ENCODE peak calls at places on chromosomes 2 and 18, in nine cellular contexts. X is Panc1, O is OCI-LY7, W is kidney epithelial cell, V is adrenal gland, A is neural progenitor cell, G is omental fat pad, I is epithelial cell of esophagus, N is body of pancreas. F is an unnamed sample.

GRCh38 chr18:48345596-48345995 is 63.6 kb downstream of the ZBTB7C start:
- DNase-seq in X (no peak), O (no peak), W (no peak), V (no peak), A (no peak), G (no peak), I (peak; percentile 48), N (no peak), F (no peak)

GRCh38 chr2:116319935-116320334 is 1494.6 kb upstream of the DDX18 start:
- DNase-seq in X (no peak), O (no peak), W (no peak), V (no peak), A (peak; percentile 60), G (no peak), I (no peak), N (no peak), F (no peak)

GRCh38 chr2:96923810-96924774 is 54.2 kb upstream of the SEMA4C start:
- DNase-seq in X (no peak), O (no peak), W (no peak), V (no peak), A (no peak), G (no peak), I (no peak), N (no peak), F (no peak)

GRCh38 chr2:218569661-218570500 is 1.2 kb downstream of the CNOT9 start:
- DNase-seq in X (no peak), O (peak; percentile 22), W (no peak), V (peak; percentile 48), A (peak; percentile 22), G (no peak), I (peak; percentile 33), N (peak; percentile 37), F (peak; percentile 2)

GRCh38 chr2:63571291-63571690 is 17.0 kb downstream of the WDPCP start:
- DNase-seq in X (no peak), O (no peak), W (no peak), V (no peak), A (no peak), G (no peak), I (no peak), N (no peak), F (peak; percentile 43)

GRCh38 chr2:233544079-233544690 is 22.4 kb downstream of the USP40 start:
- DNase-seq in X (no peak), O (no peak), W (peak; percentile 52), V (peak; percentile 48), A (no peak), G (no peak), I (no peak), N (no peak), F (no peak)

GRCh38 chr18:48002933-48003365 is 72.5 kb upstream of the SMAD2 start:
- DNase-seq in X (peak; percentile 72), O (no peak), W (peak; percentile 91), V (peak; percentile 96), A (no peak), G (no peak), I (peak; percentile 73), N (peak; percentile 81), F (peak; percentile 34)

GRCh38 chr2:150888337-150888736 is 373.3 kb downstream of the RBM43 start:
- DNase-seq in X (no peak), O (no peak), W (no peak), V (peak; percentile 31), A (no peak), G (no peak), I (no peak), N (no peak), F (peak; percentile 49)

GRCh38 chr2:83990601-83991000 is 468.5 kb downstream of the SUCLG1 start:
- DNase-seq in X (no peak), O (no peak), W (no peak), V (no peak), A (no peak), G (no peak), I (peak; percentile 60), N (no peak), F (no peak)

GRCh38 chr2:66340521-66340920 is 94.4 kb upstream of the MEIS1 start:
- DNase-seq in X (no peak), O (no peak), W (no peak), V (no peak), A (no peak), G (no peak), I (peak; percentile 5), N (no peak), F (no peak)

GRCh38 chr18:49008716-49009115 is 58.0 kb upstream of the SMAD7 start:
- DNase-seq in X (no peak), O (no peak), W (no peak), V (no peak), A (no peak), G (no peak), I (no peak), N (no peak), F (no peak)

GRCh38 chr18:24539866-24540604 is 79.6 kb downstream of the HRH4 start:
- DNase-seq in X (no peak), O (no peak), W (no peak), V (no peak), A (no peak), G (no peak), I (no peak), N (no peak), F (no peak)

GRCh38 chr2:114517580-114517979 is 75.1 kb downstream of the DPP10 start:
- DNase-seq in X (no peak), O (no peak), W (no peak), V (no peak), A (no peak), G (no peak), I (no peak), N (peak; percentile 25), F (no peak)

GRCh38 chr2:164839914-164840457 is 1.6 kb downstream of the COBLL1 start:
- DNase-seq in X (no peak), O (no peak), W (no peak), V (no peak), A (no peak), G (no peak), I (peak; percentile 93), N (peak; percentile 86), F (no peak)

GRCh38 chr2:105287692-105288091 is 41.8 kb downstream of the TGFBRAP1 start:
- DNase-seq in X (peak; percentile 8), O (peak; percentile 31), W (no peak), V (peak; percentile 39), A (peak; percentile 56), G (no peak), I (peak; percentile 70), N (peak; percentile 34), F (peak; percentile 64)

GRCh38 chr18:56028514-56028913 is 440.5 kb upstream of the TCF4 start:
- DNase-seq in X (no peak), O (no peak), W (no peak), V (no peak), A (no peak), G (no peak), I (peak; percentile 60), N (peak; percentile 10), F (peak; percentile 6)

DNA sequence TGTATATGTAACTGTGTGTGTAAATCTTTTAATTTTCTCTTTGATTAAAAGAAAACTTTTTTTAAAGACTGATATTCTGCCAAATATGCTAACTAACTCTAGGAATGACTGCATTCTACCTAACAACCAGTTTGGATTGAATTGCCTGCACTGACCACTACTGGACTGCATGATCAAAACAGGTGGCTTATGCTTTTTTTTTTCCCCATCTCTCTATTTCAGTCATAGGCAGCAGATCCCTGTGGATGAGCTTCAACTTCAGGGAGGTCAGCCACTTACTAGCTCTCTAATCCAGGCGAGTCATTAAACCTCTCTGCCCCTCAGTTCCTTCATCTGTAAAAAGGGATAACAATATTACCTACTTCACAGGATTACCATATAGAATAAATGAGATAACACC is 138.6 kb upstream of the SERTAD2 start:
- DNase-seq in X (no peak), O (no peak), W (no peak), V (no peak), A (no peak), G (no peak), I (no peak), N (no peak), F (no peak)
- TF ChIP-seq CTCF in X (peak; percentile 29), O (no peak), W (no peak), V (peak; percentile 20), A (no peak), G (no peak), I (no peak), N (no peak), F (no peak)

DNA sequence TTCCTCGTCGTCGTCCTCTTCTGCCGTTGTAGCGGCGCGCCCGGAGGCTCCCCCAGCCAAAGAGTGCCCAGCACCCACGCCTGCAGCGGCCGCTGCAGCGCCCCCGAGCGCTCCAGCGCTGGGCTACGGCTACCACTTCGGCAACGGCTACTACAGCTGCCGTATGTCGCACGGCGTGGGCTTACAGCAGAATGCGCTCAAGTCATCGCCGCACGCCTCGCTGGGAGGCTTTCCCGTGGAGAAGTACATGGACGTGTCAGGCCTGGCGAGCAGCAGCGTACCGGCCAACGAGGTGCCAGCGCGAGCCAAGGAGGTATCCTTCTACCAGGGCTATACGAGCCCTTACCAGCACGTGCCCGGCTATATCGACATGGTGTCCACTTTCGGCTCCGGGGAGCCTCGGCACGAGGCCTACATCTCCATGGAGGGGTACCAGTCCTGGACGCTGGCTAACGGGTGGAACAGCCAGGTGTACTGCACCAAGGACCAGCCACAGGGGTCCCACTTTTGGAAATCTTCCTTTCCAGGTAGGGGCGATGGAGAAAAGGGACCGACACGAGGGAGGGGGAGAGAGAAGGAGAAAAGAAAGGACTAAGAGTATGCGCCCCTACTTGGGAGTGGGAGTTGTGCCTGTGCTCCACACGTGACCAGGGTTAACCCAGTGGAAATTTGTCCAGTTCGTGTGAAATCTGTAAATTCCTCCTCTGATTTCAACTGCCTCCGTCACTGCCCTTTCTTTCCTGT is 796 bp downstream of the HOXD13 start:
- DNase-seq in X (no peak), O (no peak), W (no peak), V (no peak), A (peak; percentile 71), G (no peak), I (no peak), N (no peak), F (no peak)
- TF ChIP-seq CTCF in X (no peak), O (no peak), W (peak; percentile 9), V (no peak), A (peak; percentile 35), G (no peak), I (no peak), N (no peak), F (no peak)

DNA sequence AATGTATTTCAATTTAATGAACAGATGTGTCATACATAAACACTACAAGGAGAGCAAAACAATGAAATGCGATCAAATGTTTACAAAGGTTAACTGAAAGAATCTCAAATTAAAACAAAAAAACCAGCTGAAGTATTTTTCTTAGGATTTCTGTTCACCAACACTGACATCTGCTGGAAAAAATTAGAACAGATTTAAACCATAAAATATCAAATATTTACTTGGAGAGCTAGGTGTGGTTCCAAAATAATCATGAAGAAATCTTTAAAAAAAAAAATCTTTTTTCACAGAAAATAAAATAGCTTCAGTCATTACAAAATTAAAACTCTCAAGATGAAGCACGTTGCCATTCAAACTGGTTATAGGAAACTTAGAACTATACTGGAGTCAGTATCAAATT is 13.8 kb downstream of the MMADHC start:
- DNase-seq in X (no peak), O (no peak), W (no peak), V (no peak), A (no peak), G (no peak), I (no peak), N (no peak), F (peak; percentile 21)
- TF ChIP-seq CTCF in X (peak; percentile 38), O (peak; percentile 72), W (no peak), V (no peak), A (peak; percentile 40), G (no peak), I (peak; percentile 18), N (peak; percentile 21), F (peak; percentile 35)

DNA sequence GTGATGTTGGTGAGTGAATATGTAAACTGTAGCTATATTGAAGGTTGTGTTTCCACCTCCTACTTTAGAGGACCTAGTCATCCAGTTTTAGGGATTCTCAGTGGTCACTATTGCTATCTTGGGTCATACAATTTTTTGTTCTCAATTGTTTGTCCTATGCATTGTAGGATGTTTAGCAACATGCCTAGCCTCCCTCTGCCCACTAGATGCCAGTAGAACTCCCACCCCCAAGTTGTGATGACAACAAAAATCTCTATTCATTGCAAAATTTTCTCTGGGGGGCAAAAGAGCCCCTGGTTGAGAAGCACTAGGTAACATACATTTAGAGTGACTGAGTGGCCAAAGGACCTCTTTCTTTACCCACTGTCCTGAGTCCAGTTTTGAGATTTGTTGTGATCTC is 87.3 kb downstream of the LRRTM4 start:
- DNase-seq in X (no peak), O (no peak), W (no peak), V (no peak), A (peak; percentile 12), G (no peak), I (no peak), N (no peak), F (no peak)
- TF ChIP-seq CTCF in X (peak; percentile 19), O (peak; percentile 48), W (peak; percentile 39), V (no peak), A (peak; percentile 60), G (no peak), I (no peak), N (no peak), F (no peak)